ENCODE peak calls at places on chromosomes 6 and 20, in six cellular contexts. J is GM04504, X is endothelial cell, I is heart right ventricle, R is adipocyte, W is HEK293T. T is an unnamed sample.

GRCh38 chr6:14130431-14131075 is 13.0 kb downstream of the CD83 start:
- DNase-seq in X (no peak), J (no peak), R (no peak), I (no peak), W (no peak), T (no peak)

GRCh38 chr6:30557683-30557981 is 537 bp downstream of the PRR3 start:
- DNase-seq in I (no peak), W (no peak), R (no peak), X (no peak), J (no peak), T (no peak)

GRCh38 chr6:83867527-83868161 is 8.2 kb downstream of the CYB5R4 start:
- DNase-seq in J (peak; percentile 95), W (no peak), I (no peak), X (no peak), R (peak; percentile 81), T (no peak)

GRCh38 chr20:38863024-38863851 is 57.7 kb downstream of the PPP1R16B start:
- DNase-seq in J (no peak), X (no peak), W (no peak), I (no peak), R (no peak), T (no peak)

GRCh38 chr6:14178083-14178445 is 60.5 kb downstream of the CD83 start:
- DNase-seq in X (no peak), J (no peak), I (no peak), R (peak; percentile 18), W (no peak), T (no peak)

GRCh38 chr6:169118346-169118830 is 135.3 kb downstream of the THBS2 start:
- DNase-seq in I (no peak), J (no peak), W (no peak), R (no peak), X (no peak), T (no peak)

GRCh38 chr20:4041748-4042411 is 26.5 kb upstream of the RNF24 start:
- DNase-seq in J (peak; percentile 85), R (peak; percentile 45), X (no peak), W (no peak), I (no peak), T (peak; percentile 55)

GRCh38 chr6:19723533-19723932 is 113.6 kb upstream of the ID4 start:
- DNase-seq in I (no peak), J (peak; percentile 79), R (peak; percentile 57), W (no peak), X (no peak), T (no peak)

GRCh38 chr6:165804331-165805066 is 141.5 kb upstream of the PDE10A start:
- DNase-seq in R (no peak), I (no peak), X (peak; percentile 10), J (no peak), W (no peak), T (peak; percentile 54)

GRCh38 chr20:64093013-64093503 is 8.9 kb upstream of the LKAAEAR1 start:
- DNase-seq in R (no peak), J (no peak), X (no peak), I (no peak), W (no peak), T (peak; percentile 54)

GRCh38 chr6:26030716-26031115 is 56.5 kb upstream of the HFE start:
- DNase-seq in J (no peak), R (no peak), X (no peak), W (no peak), I (no peak), T (no peak)

GRCh38 chr6:112833546-112834215 is 486.6 kb downstream of the RFPL4B start:
- DNase-seq in J (peak; percentile 10), X (no peak), I (no peak), R (peak; percentile 41), W (no peak), T (peak; percentile 5)

GRCh38 chr6:84271086-84271716 is 43.8 kb upstream of the CEP162 start:
- DNase-seq in J (no peak), I (no peak), R (no peak), X (no peak), W (no peak), T (no peak)

GRCh38 chr20:14497004-14497403 is 159.6 kb upstream of the FLRT3 start:
- DNase-seq in W (no peak), X (no peak), J (no peak), I (no peak), R (peak; percentile 44), T (no peak)

GRCh38 chr6:33962186-33962585 is 158.4 kb upstream of the MLN start:
- DNase-seq in I (no peak), X (no peak), R (peak; percentile 65), J (peak; percentile 30), W (no peak), T (no peak)

GRCh38 chr6:106056060-106056737 is 29.9 kb upstream of the PRDM1 start:
- DNase-seq in J (no peak), W (no peak), I (no peak), R (no peak), X (no peak), T (no peak)

GRCh38 chr6:5294392-5295211 is 33.3 kb downstream of the FARS2 start:
- DNase-seq in W (no peak), X (no peak), J (no peak), R (no peak), I (no peak), T (no peak)

GRCh38 chr6:43228951-43229802 is at the start of gene DNPH1:
- DNase-seq in J (peak; percentile 31), W (peak; percentile 90), X (peak; percentile 87), I (peak; percentile 63), R (peak; percentile 88), T (peak; percentile 95)

GRCh38 chr20:58637466-58638198 is 13.5 kb upstream of the STX16 start:
- DNase-seq in I (no peak), J (no peak), W (no peak), R (no peak), X (no peak), T (no peak)

GRCh38 chr6:82521369-82521768 is 157.8 kb downstream of the TPBG start:
- DNase-seq in J (no peak), I (no peak), R (no peak), X (no peak), W (no peak), T (no peak)

GRCh38 chr6:139967497-139967896 is 593.0 kb upstream of the CITED2 start:
- DNase-seq in J (no peak), I (no peak), X (no peak), W (no peak), R (no peak), T (no peak)

GRCh38 chr6:138248878-138249277 is 30.6 kb upstream of the PBOV1 start:
- DNase-seq in R (no peak), X (no peak), J (no peak), W (no peak), I (no peak), T (no peak)

GRCh38 chr6:77290798-77291197 is 172.5 kb downstream of the HTR1B start:
- DNase-seq in W (no peak), R (no peak), I (no peak), X (no peak), J (no peak), T (no peak)

T was measured in iPS-NIHi11.